ENCODE peak calls at places on chromosome 9, in four cellular contexts. T is mesenchymal stem cell, X is breast epithelium, C is H1. G is an unnamed sample.

GRCh38 chr9:129497064-129497836 is 123.7 kb downstream of the C9orf50 start:
- DNase-seq in T (peak), X (no peak), C (no peak), G (no peak)

GRCh38 chr9:124385623-124386022 is 29.6 kb downstream of the PSMB7 start:
- DNase-seq in T (no peak), X (no peak), C (no peak), G (no peak)

GRCh38 chr9:31807574-31808256 is 576.7 kb upstream of the ACO1 start:
- DNase-seq in T (no peak), X (no peak), C (peak), G (no peak)

GRCh38 chr9:5112109-5112592 is 73.3 kb downstream of the INSL6 start:
- DNase-seq in T (no peak), X (no peak), C (no peak), G (no peak)

GRCh38 chr9:7554699-7555098 is 244.9 kb downstream of the DMAC1 start:
- DNase-seq in T (no peak), X (no peak), C (no peak), G (no peak)

GRCh38 chr9:15104826-15105420 is 194.7 kb upstream of the FREM1 start:
- DNase-seq in T (peak), X (no peak), C (no peak), G (no peak)

GRCh38 chr9:12847591-12847990 is 72.8 kb downstream of the LURAP1L start:
- DNase-seq in T (no peak), X (no peak), C (no peak), G (no peak)

GRCh38 chr9:73183917-73184861 is 32.5 kb downstream of the ANXA1 start:
- DNase-seq in T (peak), X (no peak), C (no peak), G (no peak)

GRCh38 chr9:4086119-4087088 is 213.5 kb downstream of the GLIS3 start:
- DNase-seq in T (peak), X (no peak), C (no peak), G (no peak)

GRCh38 chr9:2962471-2963172 is 118.7 kb upstream of the PUM3 start:
- DNase-seq in T (no peak), X (no peak), C (no peak), G (no peak)

GRCh38 chr9:76176176-76176575 is 218.1 kb downstream of the RFK start:
- DNase-seq in T (no peak), X (no peak), C (no peak), G (no peak)

GRCh38 chr9:132986114-132986513 is 7.6 kb downstream of the GFI1B start:
- DNase-seq in T (no peak), X (no peak), C (no peak), G (no peak)

GRCh38 chr9:89234636-89235035 is 56.0 kb upstream of the SHC3 start:
- DNase-seq in T (no peak), X (no peak), C (no peak), G (no peak)

GRCh38 chr9:93040409-93040808 is 18.1 kb upstream of the SUSD3 start:
- DNase-seq in T (no peak), X (no peak), C (no peak), G (no peak)

GRCh38 chr9:120522558-120522957 is 57.4 kb downstream of the CDK5RAP2 start:
- DNase-seq in T (no peak), X (no peak), C (no peak), G (no peak)

GRCh38 chr9:7973123-7973522 is 173.5 kb upstream of the DMAC1 start:
- DNase-seq in T (no peak), X (no peak), C (no peak), G (no peak)

GRCh38 chr9:84919498-84919897 is 250.0 kb downstream of the NTRK2 start:
- DNase-seq in T (no peak), X (no peak), C (no peak), G (no peak)

DNA sequence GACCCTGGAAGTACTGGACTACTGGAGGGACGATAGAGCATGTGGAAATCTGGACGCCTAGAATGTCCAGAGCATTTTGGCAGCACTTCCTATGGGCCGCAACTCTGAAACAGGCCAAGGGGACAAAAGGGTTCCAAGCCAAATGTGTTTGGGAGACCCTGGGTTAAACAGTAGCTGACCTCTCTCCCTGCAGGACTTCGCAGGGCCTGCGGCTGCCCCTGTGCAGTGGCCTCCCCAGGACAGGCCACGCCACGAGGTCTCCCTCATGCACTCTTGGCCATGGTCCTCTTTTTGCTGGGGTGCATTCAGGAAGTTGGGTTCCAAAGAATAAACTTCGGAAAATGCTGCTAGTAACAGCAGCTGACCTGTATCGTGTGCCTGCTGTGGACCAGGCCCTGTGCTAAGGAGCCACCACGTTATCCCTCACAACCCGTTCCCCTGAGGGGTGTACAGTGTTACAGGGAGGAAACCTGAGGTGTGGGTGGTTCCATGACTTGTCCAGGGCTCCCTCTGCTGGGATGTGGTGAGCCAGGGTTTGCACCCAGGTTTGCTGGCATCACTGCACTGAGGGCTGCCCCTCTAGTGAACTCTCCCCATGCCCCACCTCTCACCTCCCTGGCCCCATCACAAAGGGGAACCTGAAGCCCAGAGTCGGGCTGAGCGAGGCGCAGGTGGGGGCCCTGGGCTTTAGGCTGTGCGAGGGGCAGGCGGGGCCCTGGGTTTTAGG is 79.4 kb downstream of the AMBP start:
- DNase-seq in T (no peak), X (no peak), C (no peak), G (no peak)
- H3K27ac ChIP-seq in T (no peak), X (no peak), C (no peak), G (no peak)

GRCh38 chr9:116646661-116647514 is 40.2 kb upstream of the TRIM32 start:
- DNase-seq in T (peak), X (no peak), C (no peak), G (no peak)
- H3K27ac ChIP-seq in T (no peak), X (peak), C (no peak), G (no peak)

DNA sequence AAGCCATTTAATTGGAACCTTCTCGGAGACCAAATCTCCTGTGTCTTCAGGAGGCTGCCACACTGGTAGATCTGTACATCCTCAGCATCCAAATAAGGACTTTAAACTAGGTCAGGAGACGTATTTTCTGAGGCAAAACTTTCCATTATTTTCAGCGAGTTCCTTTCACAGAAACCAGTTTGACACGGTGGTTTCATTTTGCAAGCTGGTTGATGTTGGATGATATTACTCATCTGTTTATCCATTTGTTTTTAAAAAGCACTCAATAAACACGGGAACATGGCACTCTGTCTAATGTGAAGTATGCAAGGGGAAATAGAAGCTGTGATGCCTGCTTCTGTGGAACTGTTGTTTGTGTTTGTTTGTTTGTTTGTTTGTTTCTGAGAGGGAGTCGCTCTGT is 199.6 kb downstream of the ERCC6L2 start:
- DNase-seq in T (peak), X (no peak), C (no peak), G (no peak)
- H3K27ac ChIP-seq in T (no peak), X (no peak), C (no peak), G (no peak)

GRCh38 chr9:37944266-37944650 is 40.3 kb upstream of the SLC25A51 start:
- DNase-seq in T (no peak), X (no peak), C (no peak), G (no peak)

GRCh38 chr9:37946041-37946440 is 42.1 kb upstream of the SLC25A51 start:
- DNase-seq in T (no peak), X (no peak), C (no peak), G (no peak)

GRCh38 chr9:37943329-37944265 is 39.7 kb upstream of the SLC25A51 start:
- DNase-seq in T (peak), X (peak), C (no peak), G (no peak)

GRCh38 chr9:37946971-37947370 is 43.0 kb upstream of the SLC25A51 start:
- DNase-seq in T (no peak), X (no peak), C (no peak), G (no peak)

GRCh38 chr9:37944671-37945481 is 40.9 kb upstream of the SLC25A51 start:
- DNase-seq in T (no peak), X (no peak), C (peak), G (no peak)
- H3K27ac ChIP-seq in T (peak), X (no peak), C (no peak), G (no peak)

GRCh38 chr9:135795391-135795790 is 93.4 kb downstream of the KCNT1 start:
- DNase-seq in T (no peak), X (no peak), C (no peak), G (no peak)

GRCh38 chr9:135796784-135797462 is 94.9 kb downstream of the KCNT1 start:
- DNase-seq in T (no peak), X (no peak), C (no peak), G (no peak)

GRCh38 chr9:135799261-135799660 is 97.3 kb downstream of the KCNT1 start:
- DNase-seq in T (no peak), X (no peak), C (no peak), G (no peak)

GRCh38 chr9:135798303-135798585 is 96.3 kb downstream of the KCNT1 start:
- DNase-seq in T (no peak), X (no peak), C (no peak), G (no peak)

DNA sequence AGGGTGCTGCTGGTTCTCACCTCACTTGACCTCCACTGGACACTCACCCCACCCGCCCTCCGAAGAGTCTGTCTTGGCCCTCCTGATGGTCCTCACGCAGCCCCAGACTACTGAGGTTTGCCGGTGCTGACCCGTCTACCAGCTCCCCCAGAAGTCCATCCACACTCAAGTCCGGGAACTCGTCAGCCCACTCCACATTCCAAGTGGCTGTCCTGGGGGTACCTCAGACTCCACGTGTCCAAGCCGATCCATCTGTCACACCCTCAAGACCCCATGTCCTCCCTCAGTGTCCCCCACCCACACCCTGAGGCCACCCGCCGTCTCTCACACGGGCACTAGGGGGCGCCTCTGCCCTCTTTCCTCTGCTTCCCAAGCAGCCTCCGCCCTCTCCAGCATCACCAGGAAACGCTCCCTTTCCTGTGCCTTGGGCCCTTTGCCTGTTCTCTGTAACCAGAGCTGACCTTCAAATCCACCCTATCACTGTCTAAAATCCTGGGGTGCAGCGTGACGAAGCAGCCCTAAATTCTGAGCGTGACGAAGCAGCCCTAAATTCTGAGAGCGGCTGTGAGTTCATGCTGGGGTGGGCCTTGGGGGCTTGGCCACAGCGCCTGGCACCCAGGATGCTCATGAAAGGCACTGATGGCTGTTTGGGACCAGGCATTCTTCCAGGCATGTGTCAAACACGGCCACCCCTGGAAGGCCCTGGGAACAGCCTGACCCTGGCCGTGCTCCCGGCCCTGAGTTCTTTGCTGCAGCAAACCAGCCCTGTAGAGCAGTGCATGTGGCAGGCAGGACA is 95.7 kb downstream of the KCNT1 start:
- DNase-seq in T (peak), X (no peak), C (peak), G (no peak)
- H3K27ac ChIP-seq in T (no peak), X (no peak), C (peak), G (no peak)

DNA sequence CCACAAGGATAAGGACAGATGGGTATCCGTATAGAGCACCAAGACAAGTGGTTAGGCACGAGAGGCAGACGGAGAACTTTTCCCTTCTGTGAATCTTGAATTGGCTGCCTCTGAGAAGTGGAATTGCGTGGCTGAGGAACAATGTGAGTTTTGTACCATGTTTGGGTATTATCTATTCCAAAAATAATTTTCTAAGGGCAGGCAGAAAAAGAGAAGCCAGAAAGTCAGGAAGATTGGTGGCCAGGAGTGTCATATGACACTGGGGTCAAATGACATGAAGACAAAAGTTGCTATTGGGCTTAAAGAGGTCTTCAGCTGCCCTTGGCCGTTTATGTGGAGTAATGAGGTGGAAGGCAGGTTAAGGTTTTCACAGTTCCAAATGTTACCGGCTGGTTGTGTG is 14.5 kb downstream of the HABP4 start:
- DNase-seq in T (no peak), X (no peak), C (no peak), G (no peak)
- H3K27ac ChIP-seq in T (no peak), X (no peak), C (no peak), G (no peak)

GRCh38 chr9:127508901-127509260 is 57.6 kb downstream of the LRSAM1 start:
- DNase-seq in T (no peak), X (no peak), C (no peak), G (no peak)
- H3K27ac ChIP-seq in T (peak), X (no peak), C (no peak), G (peak)